ENCODE peak calls at places on chromosomes 4 and X, in five cellular contexts. H is Panc1, L is A549, G is foreskin fibroblast, O is fibroblast of lung. U is an unnamed sample.

GRCh38 chrX:32868524-32868895 is 342.8 kb downstream of the DMD start:
- DNase-seq in H (no peak), L (no peak), G (no peak), O (no peak), U (no peak)

GRCh38 chr4:82780398-82781231 is 18.0 kb downstream of the SCD5 start:
- DNase-seq in H (no peak), L (no peak), G (peak), O (peak), U (peak)

GRCh38 chr4:23235613-23236390 is 543.1 kb downstream of the GBA3 start:
- DNase-seq in H (no peak), L (no peak), G (peak), O (peak), U (no peak)

GRCh38 chr4:6011686-6012085 is 6.5 kb downstream of the C4orf50 start:
- DNase-seq in H (no peak), L (no peak), G (no peak), O (no peak), U (no peak)

GRCh38 chrX:154354013-154354412 is 20.4 kb downstream of the FLNA start:
- DNase-seq in H (no peak), L (no peak), G (no peak), O (no peak), U (no peak)

GRCh38 chrX:37745354-37745753 is 34.5 kb upstream of the CYBB start:
- DNase-seq in H (peak), L (peak), G (peak), O (peak), U (peak)

GRCh38 chr4:25233737-25234389 is at the start of gene PI4K2B:
- DNase-seq in H (no peak), L (peak), G (peak), O (peak), U (peak)

GRCh38 chr4:1357356-1358248 is 10.6 kb downstream of the UVSSA start:
- DNase-seq in H (no peak), L (no peak), G (no peak), O (no peak), U (no peak)

GRCh38 chr4:6180841-6181631 is 19.3 kb downstream of the JAKMIP1 start:
- DNase-seq in H (no peak), L (no peak), G (no peak), O (no peak), U (no peak)

GRCh38 chr4:93828332-93828829 is at the start of gene ATOH1:
- DNase-seq in H (no peak), L (peak), G (peak), O (peak), U (no peak)

GRCh38 chr4:93828830-93829530 is 427 bp downstream of the ATOH1 start:
- DNase-seq in H (no peak), L (no peak), G (peak), O (peak), U (no peak)

GRCh38 chr4:93829531-93830089 is 1.1 kb downstream of the ATOH1 start:
- DNase-seq in H (no peak), L (no peak), G (peak), O (no peak), U (no peak)

GRCh38 chr4:93832097-93832496 is 3.5 kb downstream of the ATOH1 start:
- DNase-seq in H (no peak), L (no peak), G (no peak), O (no peak), U (no peak)

GRCh38 chr4:93830090-93830818 is 1.7 kb downstream of the ATOH1 start:
- DNase-seq in H (no peak), L (no peak), G (no peak), O (no peak), U (no peak)
- H3K4me3 ChIP-seq in H (no peak), L (no peak), G (no peak), O (no peak), U (no peak)

GRCh38 chrX:41421071-41421729 is 25.9 kb upstream of the NYX start:
- DNase-seq in H (no peak), L (no peak), G (no peak), O (no peak), U (no peak)
- H3K4me3 ChIP-seq in H (no peak), L (no peak), G (peak), O (peak), U (no peak)

DNA sequence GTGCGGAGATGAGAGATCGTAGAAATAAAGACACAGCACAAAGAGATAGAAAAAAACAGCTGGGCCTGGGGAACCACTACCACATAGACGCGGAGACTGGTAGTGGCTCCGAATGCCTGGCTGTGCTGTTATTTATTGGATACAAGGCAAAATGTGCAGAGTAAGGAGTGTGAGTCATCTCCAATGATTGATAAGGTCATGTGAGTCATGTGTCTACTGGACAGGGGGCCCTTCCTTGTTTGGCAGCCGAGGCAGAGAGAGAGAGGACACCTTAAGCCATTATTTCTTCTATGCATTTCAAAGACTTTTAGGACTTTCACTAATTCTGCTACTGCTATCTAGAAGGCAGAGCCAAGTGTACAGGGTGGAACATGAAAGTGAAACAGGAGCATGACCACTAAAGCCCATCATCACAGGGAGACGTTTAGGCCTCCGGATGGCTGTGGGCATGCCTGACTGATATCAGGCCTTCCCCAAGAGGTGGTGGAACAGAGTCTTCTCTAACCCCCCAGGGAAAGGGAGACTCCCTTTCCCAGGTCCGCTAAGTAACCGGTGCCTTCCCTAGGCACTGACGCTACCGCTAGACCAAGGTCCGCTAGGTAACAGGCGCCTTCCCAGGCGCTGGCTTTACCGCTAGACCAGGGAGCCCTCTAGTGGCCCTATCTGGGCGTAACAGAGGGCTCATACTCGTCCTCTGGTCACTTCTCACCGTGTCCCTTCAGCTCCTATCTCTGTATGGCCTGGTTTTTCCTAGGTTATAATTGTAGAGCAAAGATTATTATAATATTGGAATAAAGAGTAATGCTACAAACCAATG is 921.5 kb upstream of the PCDH10 start:
- DNase-seq in H (no peak), L (peak), G (peak), O (peak), U (peak)
- H3K4me3 ChIP-seq in H (peak), L (peak), G (no peak), O (peak), U (peak)

DNA sequence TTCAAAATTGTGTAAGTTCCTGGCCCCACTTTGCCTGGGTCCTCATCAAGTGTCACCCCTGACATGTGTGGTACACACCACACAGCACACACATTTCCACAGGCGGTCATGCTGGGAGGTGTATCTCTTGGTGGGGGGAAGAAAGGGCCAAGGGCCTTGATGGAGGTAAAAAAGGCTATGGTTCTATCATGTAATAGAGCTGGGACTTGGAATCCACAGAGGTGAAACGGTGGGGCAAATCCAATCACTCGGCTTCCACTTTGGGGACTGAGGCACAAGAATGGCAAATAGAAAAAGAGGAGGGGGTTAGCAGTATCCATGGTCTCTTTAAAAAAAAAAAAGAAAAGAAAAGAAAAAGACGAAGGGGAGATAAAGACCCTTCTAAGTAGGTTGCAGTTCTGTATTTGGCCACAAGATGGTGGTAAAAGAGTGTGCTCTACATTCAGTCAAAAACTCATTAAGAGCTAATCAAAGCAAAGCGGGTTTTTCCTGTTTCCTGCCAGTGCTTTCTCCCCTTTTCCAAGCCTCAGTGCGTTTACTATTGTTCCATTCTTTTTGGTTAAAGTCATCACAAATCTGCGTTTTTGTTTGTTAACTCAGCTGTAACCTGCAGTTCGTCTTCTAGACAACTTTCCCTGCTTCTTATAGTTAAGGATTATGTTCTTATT is 37.0 kb upstream of the ATP6AP2 start:
- DNase-seq in H (peak), L (no peak), G (peak), O (peak), U (peak)
- H3K4me3 ChIP-seq in H (no peak), L (no peak), G (no peak), O (no peak), U (no peak)

GRCh38 chrX:11954196-11954595 is 184.1 kb upstream of the FRMPD4 start:
- DNase-seq in H (no peak), L (no peak), G (no peak), O (peak), U (no peak)

GRCh38 chrX:11944486-11944885 is 186.4 kb downstream of the MSL3 start:
- DNase-seq in H (no peak), L (peak), G (peak), O (peak), U (peak)

GRCh38 chrX:11953615-11954014 is 184.7 kb upstream of the FRMPD4 start:
- DNase-seq in H (no peak), L (peak), G (peak), O (peak), U (peak)

GRCh38 chrX:11952176-11952720 is 186.0 kb upstream of the FRMPD4 start:
- DNase-seq in H (no peak), L (no peak), G (no peak), O (no peak), U (peak)

DNA sequence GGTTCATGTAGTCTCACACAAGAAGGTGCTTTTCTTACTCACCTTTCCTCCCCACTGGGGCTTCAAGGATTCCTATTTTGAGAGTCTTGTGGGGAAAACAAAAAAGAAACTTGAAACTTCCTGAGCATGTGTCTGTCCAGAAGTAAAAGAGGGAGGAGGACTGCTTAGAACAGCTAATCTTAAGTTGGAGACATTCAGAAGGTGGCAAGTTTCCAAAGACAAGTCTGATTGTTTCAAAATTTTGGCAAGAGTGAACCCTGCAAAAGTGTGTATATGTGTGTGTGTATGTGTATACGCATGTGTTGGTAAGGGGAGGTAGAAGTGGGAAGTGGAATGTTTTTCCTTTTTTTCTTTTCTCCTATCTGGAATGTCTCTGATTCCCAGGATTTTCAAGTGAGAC is 189.0 kb upstream of the FRMPD4 start:
- DNase-seq in H (no peak), L (no peak), G (no peak), O (no peak), U (no peak)
- H3K4me3 ChIP-seq in H (no peak), L (no peak), G (no peak), O (no peak), U (no peak)

DNA sequence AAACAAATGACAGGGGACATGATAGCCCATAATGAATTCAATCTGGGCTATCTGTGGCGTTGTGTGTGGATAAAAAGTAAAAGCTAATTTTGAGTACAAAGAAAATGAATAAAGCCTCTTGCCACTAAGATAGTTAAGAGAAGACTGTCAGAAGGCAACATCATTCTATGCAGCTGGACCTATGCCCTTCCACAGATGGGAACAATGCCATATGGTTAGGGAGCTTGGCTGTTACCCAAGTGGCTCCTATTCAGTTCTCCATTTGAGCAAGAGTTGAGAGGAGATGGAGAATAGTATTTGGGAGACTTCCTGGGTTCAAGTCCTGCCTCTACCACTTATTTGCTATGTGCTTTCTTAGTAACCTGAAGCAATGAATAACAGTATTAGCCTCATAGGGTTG is 107.7 kb downstream of the ANXA3 start:
- DNase-seq in H (no peak), L (no peak), G (peak), O (peak), U (peak)
- H3K4me3 ChIP-seq in H (no peak), L (no peak), G (no peak), O (no peak), U (no peak)

DNA sequence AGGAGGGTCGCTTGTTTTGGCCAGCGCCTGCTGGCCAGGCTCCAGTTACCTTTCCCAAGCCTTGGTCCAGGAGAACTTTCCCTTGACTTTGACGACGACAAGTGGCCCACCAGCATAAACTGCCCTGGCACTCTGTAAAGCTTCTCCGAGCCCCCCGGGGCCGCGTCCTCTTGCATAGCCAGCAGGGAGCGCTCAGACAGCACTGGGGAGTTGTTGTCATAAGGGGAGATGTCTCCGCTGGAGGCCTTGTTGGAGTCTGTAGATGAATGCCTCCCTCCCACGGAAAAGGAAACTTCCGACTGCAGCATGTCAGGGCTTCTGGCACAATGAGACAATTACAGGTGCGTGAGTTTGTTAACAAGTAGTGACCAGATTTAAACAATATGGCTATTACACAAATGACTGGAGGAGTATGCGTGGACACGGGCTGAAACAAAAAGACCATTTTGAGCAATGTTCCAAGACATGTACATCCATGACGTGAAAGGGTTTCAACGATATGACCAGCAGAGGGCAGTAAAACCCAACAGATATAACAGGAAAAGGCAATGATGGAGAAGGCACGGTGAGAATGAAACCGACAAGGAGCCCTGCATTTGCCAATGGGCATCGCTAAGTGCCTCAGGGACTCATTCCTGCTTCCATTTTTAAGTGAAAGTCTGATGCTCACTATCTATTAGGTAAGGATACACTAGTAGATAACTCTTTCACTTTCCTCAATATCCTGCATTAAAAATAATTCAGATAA is 33.0 kb downstream of the HCCS start:
- DNase-seq in H (peak), L (peak), G (peak), O (peak), U (peak)
- H3K4me3 ChIP-seq in H (no peak), L (no peak), G (no peak), O (no peak), U (no peak)

DNA sequence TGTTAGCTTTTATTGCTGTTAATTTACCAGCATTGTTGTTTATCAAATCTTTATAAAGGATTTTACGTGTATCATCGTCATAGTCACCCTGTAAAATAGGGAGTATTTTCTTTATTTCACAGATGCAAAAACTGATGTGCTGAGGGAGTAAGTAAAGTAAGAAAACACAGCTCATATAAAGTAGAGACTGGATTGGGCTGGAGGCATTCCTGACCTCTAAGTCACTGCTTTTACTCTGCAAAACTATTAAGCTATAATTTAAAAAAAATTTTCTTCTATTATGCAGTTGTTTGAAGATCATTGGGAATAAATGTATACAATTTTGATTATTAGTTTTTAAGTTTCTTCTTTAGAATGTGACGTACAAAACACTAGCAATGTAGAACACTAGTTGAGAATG is 45.9 kb downstream of the NUDT6 start:
- DNase-seq in H (no peak), L (no peak), G (peak), O (peak), U (no peak)
- H3K4me3 ChIP-seq in H (no peak), L (no peak), G (no peak), O (no peak), U (no peak)

GRCh38 chr4:42398448-42399355 is 1.4 kb downstream of the SHISA3 start:
- DNase-seq in H (no peak), L (no peak), G (peak), O (no peak), U (peak)
- H3K4me3 ChIP-seq in H (peak), L (peak), G (no peak), O (peak), U (peak)